ENCODE peak calls at places on chromosomes 7 and 10, in four cellular contexts. X, Y, W and R are unnamed samples.

GRCh38 chr10:109450702-109451101 is 472.6 kb downstream of the XPNPEP1 start:
- DNase-seq in X (no peak), Y (no peak), W (no peak), R (no peak)

GRCh38 chr10:111430070-111430469 is 353.2 kb downstream of the ADRA2A start:
- DNase-seq in X (no peak), Y (no peak), W (no peak), R (no peak)

GRCh38 chr10:10510179-10510578 is 507.5 kb upstream of the CELF2 start:
- DNase-seq in X (no peak), Y (no peak), W (no peak), R (no peak)

GRCh38 chr7:108054537-108054936 is 51.6 kb upstream of the LAMB1 start:
- DNase-seq in X (no peak), Y (no peak), W (no peak), R (no peak)

GRCh38 chr10:75487087-75487784 is 55.8 kb downstream of the LRMDA start:
- DNase-seq in X (no peak), Y (no peak), W (no peak), R (no peak)

GRCh38 chr10:76282122-76283030 is 851.0 kb downstream of the LRMDA start:
- DNase-seq in X (no peak), Y (no peak), W (no peak), R (no peak)

GRCh38 chr10:99742701-99743100 is 10.7 kb downstream of the CUTC start:
- DNase-seq in X (no peak), Y (no peak), W (no peak), R (no peak)

GRCh38 chr7:125436220-125436619 is 506.6 kb upstream of the POT1 start:
- DNase-seq in X (no peak), Y (no peak), W (no peak), R (no peak)

GRCh38 chr10:102994551-102995295 is 76.6 kb downstream of the CNNM2 start:
- DNase-seq in X (no peak), Y (no peak), W (no peak), R (peak; percentile 4)

GRCh38 chr10:48288661-48289060 is 14.2 kb upstream of the FRMPD2 start:
- DNase-seq in X (no peak), Y (no peak), W (no peak), R (no peak)

GRCh38 chr7:83643754-83644153 is 5.2 kb downstream of the SEMA3E start:
- DNase-seq in X (no peak), Y (no peak), W (no peak), R (no peak)

GRCh38 chr10:86301431-86301830 is 65.2 kb downstream of the GRID1 start:
- DNase-seq in X (no peak), Y (no peak), W (no peak), R (no peak)

GRCh38 chr10:6669269-6669859 is 89.3 kb upstream of the PRKCQ start:
- DNase-seq in X (no peak), Y (no peak), W (no peak), R (no peak)

GRCh38 chr10:106978746-106979145 is 185.8 kb downstream of the SORCS1 start:
- DNase-seq in X (no peak), Y (no peak), W (no peak), R (no peak)

GRCh38 chr7:150978136-150978789 is at the start of gene KCNH2:
- DNase-seq in X (peak; percentile 88), Y (peak; percentile 72), W (peak; percentile 64), R (peak; percentile 27)

GRCh38 chr10:89404648-89405047 is 9.7 kb upstream of the IFIT5 start:
- DNase-seq in X (no peak), Y (no peak), W (no peak), R (no peak)

DNA sequence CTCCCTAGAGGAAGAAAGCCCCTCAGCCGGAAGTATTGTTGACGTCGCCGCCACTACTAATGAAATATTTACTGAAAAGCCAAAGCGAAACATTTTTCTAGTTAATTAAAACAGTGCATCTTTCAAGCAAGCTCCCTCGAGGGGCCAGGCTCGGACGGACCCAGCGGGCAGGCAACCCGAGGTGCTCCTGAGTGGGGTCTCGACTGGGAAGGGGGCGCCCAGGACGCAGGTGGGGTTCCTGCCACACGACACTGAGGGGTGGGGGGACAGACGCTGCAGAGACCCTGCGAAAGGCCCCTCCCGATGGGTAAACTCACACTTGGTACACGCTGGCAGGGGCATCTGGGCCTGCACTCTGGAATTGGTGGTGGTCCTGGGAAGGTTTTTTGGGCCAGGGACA is 72.4 kb upstream of the ADGRA1 start:
- DNase-seq in X (no peak), Y (no peak), W (no peak), R (no peak)
- H3K9me3 ChIP-seq in X (no peaks in the 10 kb centered on the region), Y (no peaks in the 10 kb centered on the region), W (no peaks in the 10 kb centered on the region), R (no peaks in the 10 kb centered on the region)

DNA sequence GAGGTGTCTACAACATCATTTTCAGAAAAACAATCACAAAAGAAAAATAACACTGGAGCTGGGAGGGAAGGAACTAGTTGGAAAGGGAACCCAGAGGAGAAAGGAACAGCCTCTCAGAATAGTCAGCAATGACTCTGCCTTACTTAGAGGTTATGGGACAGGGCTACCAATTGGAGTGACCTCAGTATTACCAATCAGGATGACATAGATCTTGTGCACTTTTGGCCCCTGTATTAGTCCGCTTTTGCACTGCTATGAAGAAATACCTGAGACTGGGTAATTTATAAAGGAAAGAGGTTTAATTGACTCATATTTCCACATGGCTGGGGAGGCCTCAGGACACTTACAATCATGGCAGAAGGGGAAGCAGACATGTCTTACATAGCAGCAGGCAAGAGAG is 99.7 kb upstream of the SDK1 start:
- DNase-seq in X (no peak), Y (no peak), W (no peak), R (no peak)
- H3K27me3 ChIP-seq in X (no peaks in the 10 kb centered on the region), Y (no peaks in the 10 kb centered on the region), W (no peaks in the 10 kb centered on the region), R (no peaks in the 10 kb centered on the region)

GRCh38 chr7:93902777-93903423 is 3.5 kb upstream of the GNGT1 start:
- DNase-seq in X (peak; percentile 35), Y (no peak), W (peak; percentile 15), R (no peak)
- H3K4me1 ChIP-seq in X (peaks cover 2% of the 10 kb centered on the region), Y (peaks cover 4% of the 10 kb centered on the region), W (no peaks in the 10 kb centered on the region), R (no peaks in the 10 kb centered on the region)

GRCh38 chr10:44878704-44879530 is 32.2 kb upstream of the TMEM72 start:
- DNase-seq in X (peak; percentile 96), Y (peak; percentile 88), W (peak; percentile 89), R (peak; percentile 63)

GRCh38 chr10:44874176-44874575 is 37.0 kb upstream of the TMEM72 start:
- DNase-seq in X (no peak), Y (peak; percentile 42), W (peak; percentile 47), R (no peak)

DNA sequence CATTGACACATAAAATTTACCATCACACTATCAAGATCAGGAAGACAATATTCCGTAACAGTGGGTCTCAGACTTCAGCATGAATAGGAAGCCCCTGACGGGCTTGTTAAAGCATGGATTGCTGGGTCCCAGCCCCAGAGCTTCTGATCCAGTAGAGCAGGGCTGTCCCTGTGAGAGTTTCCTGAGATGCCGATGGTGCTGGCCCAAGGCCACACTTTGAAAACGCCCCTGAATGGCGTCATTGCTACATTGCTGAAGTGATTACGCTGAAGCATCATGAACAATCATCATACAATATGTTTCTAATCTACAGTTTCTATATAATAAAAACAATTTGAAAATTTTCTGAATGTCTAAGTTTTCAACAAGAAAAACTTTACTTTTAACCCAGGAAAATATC is 38.0 kb upstream of the TMEM72 start:
- DNase-seq in X (no peak), Y (no peak), W (peak; percentile 60), R (no peak)
- H3K9me3 ChIP-seq in X (no peaks in the 10 kb centered on the region), Y (no peaks in the 10 kb centered on the region), W (no peaks in the 10 kb centered on the region), R (no peaks in the 10 kb centered on the region)

DNA sequence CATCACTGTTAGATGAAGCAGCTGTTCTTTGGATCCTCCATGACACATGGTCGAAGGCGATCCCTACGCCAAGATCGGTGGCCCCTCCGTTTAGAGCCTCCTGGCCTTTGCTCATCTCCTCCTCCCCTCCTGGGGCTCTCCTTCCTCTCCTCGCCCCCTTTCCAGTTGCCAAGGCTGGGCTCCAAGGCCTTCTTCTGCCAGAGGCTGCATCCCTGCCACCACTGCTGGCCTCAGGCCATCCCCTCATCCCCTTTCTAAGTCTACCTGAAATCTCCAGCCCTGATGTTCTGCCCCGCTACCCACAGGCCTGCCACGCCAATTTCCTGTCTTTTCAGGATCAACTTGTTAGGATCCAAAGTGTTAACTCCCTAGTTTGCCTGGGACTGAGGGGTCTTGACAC is 265.1 kb upstream of the ZMIZ1 start:
- DNase-seq in X (no peak), Y (no peak), W (no peak), R (no peak)
- H3K27me3 ChIP-seq in X (no peaks in the 10 kb centered on the region), Y (no peaks in the 10 kb centered on the region), W (no peaks in the 10 kb centered on the region), R (no peaks in the 10 kb centered on the region)

DNA sequence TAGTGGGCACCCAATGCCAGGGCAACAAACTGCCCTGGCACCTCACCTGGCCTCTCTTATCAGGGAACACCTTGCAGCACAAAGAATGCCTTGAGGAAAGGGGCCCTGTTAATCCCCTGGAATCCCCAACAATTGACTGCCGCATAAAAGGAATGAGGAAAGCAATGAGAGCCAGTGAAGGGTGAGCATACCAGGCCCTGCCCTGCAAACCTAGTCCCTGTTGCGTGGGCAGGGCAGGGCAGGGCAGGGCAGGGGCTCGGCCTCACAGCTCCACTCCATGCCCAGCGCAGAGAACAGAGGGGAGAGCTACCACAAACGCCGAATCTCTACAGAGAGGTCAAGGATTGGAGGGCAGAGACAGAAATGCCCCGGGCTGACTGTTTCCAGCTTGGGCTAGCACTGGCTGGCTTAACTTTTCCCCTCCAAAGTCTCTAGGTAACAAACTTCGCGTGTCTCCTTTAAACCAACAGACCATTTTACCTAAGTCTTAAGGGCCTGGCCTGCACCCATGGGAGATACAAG is 1.1 kb downstream of the ANXA11 start:
- DNase-seq in X (no peak), Y (peak; percentile 25), W (no peak), R (no peak)
- H3K4me1 ChIP-seq in X (peaks cover 10% of the 10 kb centered on the region), Y (peaks cover 88% of the 10 kb centered on the region), W (peaks cover 34% of the 10 kb centered on the region), R (peaks cover 66% of the 10 kb centered on the region)

GRCh38 chr10:16947071-16947470 is 129.8 kb upstream of the RSU1 start:
- DNase-seq in X (no peak), Y (no peak), W (no peak), R (no peak)
- H3K9me3 ChIP-seq in X (no peaks in the 10 kb centered on the region), Y (no peaks in the 10 kb centered on the region), W (no peaks in the 10 kb centered on the region), R (no peaks in the 10 kb centered on the region)

GRCh38 chr7:98785929-98786571 is 83.8 kb downstream of the TMEM130 start:
- DNase-seq in X (no peak), Y (no peak), W (no peak), R (no peak)
- H3K27me3 ChIP-seq in X (no peaks in the 10 kb centered on the region), Y (peaks cover 16% of the 10 kb centered on the region), W (no peaks in the 10 kb centered on the region), R (no peaks in the 10 kb centered on the region)

DNA sequence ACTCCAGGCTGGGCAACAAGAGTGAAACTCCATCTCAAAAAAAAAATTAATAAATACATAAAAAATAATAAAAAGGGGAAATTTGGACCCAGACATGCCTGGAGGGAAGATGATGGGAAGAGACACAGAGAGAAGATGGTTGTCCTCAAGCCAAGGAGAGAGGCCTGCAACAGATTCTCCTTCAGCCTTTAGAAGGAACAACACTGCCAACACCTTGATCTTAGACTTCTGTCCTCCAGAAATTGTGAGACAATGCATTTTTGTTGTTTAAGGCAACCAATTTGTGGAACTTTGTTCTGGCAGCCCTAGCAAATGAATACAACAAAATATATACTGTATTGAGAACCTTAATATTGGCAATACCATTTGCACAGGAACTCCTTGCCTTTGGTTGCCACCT is 180.3 kb upstream of the TNS3 start:
- DNase-seq in X (no peak), Y (no peak), W (no peak), R (no peak)
- H3K4me1 ChIP-seq in X (no peaks in the 10 kb centered on the region), Y (peaks cover 10% of the 10 kb centered on the region), W (peaks cover 7% of the 10 kb centered on the region), R (no peaks in the 10 kb centered on the region)